ENCODE peak calls at places on chromosomes 6 and 20, in ten cellular contexts. K is GM12891; L is OCI-LY7; Z is iPS-NIHi11; D is activated B cell treated with CpG ODN at 0.5 μM for 24 hours; W is stimulated activated CD4-positive, alpha-beta T cell treated with anti-CD3 and anti-CD28 coated beads, Interleukin-15, amount 100 ng/mL, for 1 hour; H is NCI-H460; O is Calu3; A is foreskin fibroblast; G is endothelial cell of umbilical vein. X is an unnamed sample.

GRCh38 chr6:52729594-52729993 is 33.7 kb downstream of the GSTA2 start:
- DNase-seq in K (no peak), L (no peak), Z (no peak), D (no peak), W (no peak), H (no peak), O (no peak), A (no peak), G (no peak), X (no peak)

GRCh38 chr6:123768939-123769338 is 34.7 kb upstream of the NKAIN2 start:
- DNase-seq in K (no peak), L (no peak), Z (no peak), D (no peak), W (no peak), H (no peak), O (no peak), A (no peak), G (no peak), X (no peak)

GRCh38 chr6:37202788-37203491 is 33.0 kb downstream of the PIM1 start:
- DNase-seq in K (no peak), L (no peak), Z (no peak), D (no peak), W (no peak), H (no peak), O (peak; percentile 50), A (no peak), G (peak; percentile 44), X (no peak)

GRCh38 chr20:51064160-51064559 is 41.3 kb upstream of the KCNG1 start:
- DNase-seq in K (no peak), L (no peak), Z (no peak), D (no peak), W (no peak), H (no peak), O (no peak), A (no peak), G (no peak), X (no peak)

GRCh38 chr20:18638768-18639167 is 50.9 kb downstream of the DTD1 start:
- DNase-seq in K (no peak), L (no peak), Z (no peak), D (no peak), W (no peak), H (no peak), O (no peak), A (no peak), G (no peak), X (no peak)

GRCh38 chr20:32439132-32439829 is 81.2 kb downstream of the ASXL1 start:
- DNase-seq in K (no peak), L (no peak), Z (no peak), D (no peak), W (no peak), H (no peak), O (no peak), A (peak; percentile 76), G (no peak), X (no peak)

GRCh38 chr20:19079536-19080299 is 132.7 kb upstream of the SLC24A3 start:
- DNase-seq in K (no peak), L (no peak), Z (no peak), D (no peak), W (no peak), H (no peak), O (no peak), A (no peak), G (no peak), X (no peak)

GRCh38 chr6:2478200-2478599 is 232.8 kb upstream of the GMDS start:
- DNase-seq in K (no peak), L (no peak), Z (no peak), D (no peak), W (no peak), H (peak; percentile 59), O (no peak), A (peak; percentile 36), G (no peak), X (no peak)

GRCh38 chr6:165770430-165771082 is 107.5 kb upstream of the PDE10A start:
- DNase-seq in K (no peak), L (no peak), Z (no peak), D (no peak), W (no peak), H (no peak), O (no peak), A (no peak), G (no peak), X (no peak)

GRCh38 chr20:41476013-41476441 is 109.4 kb upstream of the EMILIN3 start:
- DNase-seq in K (no peak), L (no peak), Z (no peak), D (no peak), W (no peak), H (no peak), O (no peak), A (peak; percentile 61), G (peak; percentile 97), X (no peak)

GRCh38 chr6:144796070-144796469 is 510.9 kb downstream of the UTRN start:
- DNase-seq in K (no peak), L (no peak), Z (no peak), D (no peak), W (no peak), H (no peak), O (no peak), A (no peak), G (no peak), X (no peak)

GRCh38 chr6:18501313-18502013 is 114.3 kb downstream of the RNF144B start:
- DNase-seq in K (no peak), L (no peak), Z (no peak), D (no peak), W (no peak), H (no peak), O (peak; percentile 41), A (peak; percentile 61), G (no peak), X (no peak)